ENCODE peak calls at places on chromosomes 13 and 19, in ten cellular contexts. M, S, F, X, Y, W, C, R, K and T are unnamed samples. For H3K36me3, the result is how much of the 10 kb centered on the place peaks cover.

GRCh38 chr19:4057913-4058695 is 8.6 kb downstream of the ZBTB7A start:
- DNase-seq in M (no peak), S (peak), F (peak), X (peak), Y (peak), W (peak), C (peak), R (peak), K (peak), T (peak)

GRCh38 chr13:42860485-42860884 is 79.1 kb downstream of the FAM216B start:
- DNase-seq in M (no peak), S (no peak), F (no peak), X (no peak), Y (no peak), W (no peak), C (no peak), R (no peak), K (no peak), T (no peak)

GRCh38 chr19:55406869-55407624 is 541 bp downstream of the UBE2S start:
- DNase-seq in M (peak), S (no peak), F (peak), X (no peak), Y (no peak), W (no peak), C (no peak), R (peak), K (peak), T (no peak)

GRCh38 chr13:114315074-114315785 is 927 bp downstream of the CHAMP1 start:
- DNase-seq in M (no peak), S (no peak), F (no peak), X (no peak), Y (no peak), W (no peak), C (no peak), R (no peak), K (no peak), T (no peak)

GRCh38 chr13:110001622-110002275 is 215.4 kb upstream of the IRS2 start:
- DNase-seq in M (no peak), S (no peak), F (peak), X (no peak), Y (no peak), W (peak), C (no peak), R (peak), K (no peak), T (no peak)

GRCh38 chr13:95201814-95202521 is 99.3 kb downstream of the ABCC4 start:
- DNase-seq in M (no peak), S (no peak), F (peak), X (no peak), Y (no peak), W (no peak), C (no peak), R (peak), K (no peak), T (no peak)

GRCh38 chr19:49301165-49301865 is 23.7 kb downstream of the SLC6A16 start:
- DNase-seq in M (peak), S (peak), F (peak), X (peak), Y (peak), W (peak), C (peak), R (peak), K (peak), T (no peak)

GRCh38 chr13:44649118-44649455 is 73.0 kb upstream of the TSC22D1 start:
- DNase-seq in M (peak), S (no peak), F (no peak), X (no peak), Y (no peak), W (no peak), C (no peak), R (no peak), K (no peak), T (no peak)

GRCh38 chr13:73290844-73291243 is 232.0 kb downstream of the KLF5 start:
- DNase-seq in M (no peak), S (no peak), F (no peak), X (no peak), Y (no peak), W (no peak), C (no peak), R (no peak), K (no peak), T (no peak)

GRCh38 chr13:35927554-35927953 is 203.6 kb downstream of the DCLK1 start:
- DNase-seq in M (no peak), S (no peak), F (peak), X (no peak), Y (no peak), W (no peak), C (peak), R (peak), K (no peak), T (no peak)

GRCh38 chr19:3573858-3574637 is 1.3 kb downstream of the HMG20B start:
- DNase-seq in M (peak), S (peak), F (peak), X (peak), Y (peak), W (peak), C (peak), R (peak), K (peak), T (peak)

GRCh38 chr19:49862411-49863253 is 4.7 kb downstream of the PNKP start:
- DNase-seq in M (peak), S (no peak), F (no peak), X (peak), Y (no peak), W (no peak), C (no peak), R (no peak), K (no peak), T (no peak)

GRCh38 chr19:18955042-18955441 is 14.0 kb upstream of the HOMER3 start:
- DNase-seq in M (no peak), S (no peak), F (no peak), X (no peak), Y (no peak), W (no peak), C (no peak), R (no peak), K (no peak), T (no peak)

GRCh38 chr13:103218253-103218652 is 152.0 kb upstream of the SLC10A2 start:
- DNase-seq in M (no peak), S (no peak), F (peak), X (no peak), Y (no peak), W (peak), C (no peak), R (no peak), K (no peak), T (no peak)

GRCh38 chr13:98460519-98460918 is 116.4 kb downstream of the STK24 start:
- DNase-seq in M (no peak), S (no peak), F (no peak), X (no peak), Y (no peak), W (no peak), C (no peak), R (no peak), K (no peak), T (peak)

GRCh38 chr13:101785858-101786257 is 333.4 kb downstream of the ITGBL1 start:
- DNase-seq in M (peak), S (no peak), F (peak), X (peak), Y (peak), W (peak), C (no peak), R (no peak), K (no peak), T (no peak)

GRCh38 chr13:98672947-98673545 is 79.4 kb downstream of the SLC15A1 start:
- DNase-seq in M (peak), S (peak), F (peak), X (peak), Y (peak), W (peak), C (no peak), R (peak), K (peak), T (no peak)

GRCh38 chr19:35756373-35757230 is at the start of gene HSPB6:
- DNase-seq in M (peak), S (no peak), F (peak), X (no peak), Y (peak), W (no peak), C (no peak), R (peak), K (peak), T (no peak)

GRCh38 chr13:95956589-95957148 is 96.5 kb downstream of the UGGT2 start:
- DNase-seq in M (no peak), S (no peak), F (peak), X (no peak), Y (no peak), W (no peak), C (no peak), R (peak), K (no peak), T (no peak)

GRCh38 chr13:24355103-24355502 is 45.7 kb downstream of the C1QTNF9 start:
- DNase-seq in M (no peak), S (no peak), F (no peak), X (no peak), Y (no peak), W (no peak), C (no peak), R (no peak), K (no peak), T (no peak)

GRCh38 chr13:109816979-109817275 is 30.5 kb upstream of the IRS2 start:
- DNase-seq in M (no peak), S (no peak), F (peak), X (no peak), Y (no peak), W (peak), C (no peak), R (peak), K (no peak), T (peak)

GRCh38 chr19:46844067-46844489 is 6.6 kb downstream of the AP2S1 start:
- DNase-seq in M (no peak), S (no peak), F (no peak), X (no peak), Y (no peak), W (no peak), C (no peak), R (peak), K (no peak), T (no peak)

GRCh38 chr13:110341445-110342247 is 34.6 kb downstream of the COL4A2 start:
- DNase-seq in M (no peak), S (no peak), F (peak), X (peak), Y (peak), W (no peak), C (no peak), R (peak), K (no peak), T (no peak)

GRCh38 chr13:102405499-102406079 is 3.7 kb upstream of the FGF14 start:
- DNase-seq in M (peak), S (no peak), F (peak), X (no peak), Y (no peak), W (peak), C (no peak), R (no peak), K (no peak), T (no peak)

GRCh38 chr19:12867120-12868099 is 13.8 kb downstream of the DNASE2 start:
- DNase-seq in M (peak), S (peak), F (peak), X (no peak), Y (peak), W (no peak), C (no peak), R (peak), K (peak), T (no peak)

GRCh38 chr13:37136187-37136586 is 30.7 kb upstream of the CSNK1A1L start:
- DNase-seq in M (no peak), S (no peak), F (no peak), X (no peak), Y (no peak), W (no peak), C (no peak), R (no peak), K (no peak), T (no peak)

GRCh38 chr13:81916471-81916870 is 1575.5 kb upstream of the SPRY2 start:
- DNase-seq in M (no peak), S (no peak), F (no peak), X (no peak), Y (no peak), W (peak), C (no peak), R (no peak), K (no peak), T (no peak)

GRCh38 chr19:47256688-47257410 is 524 bp downstream of the CCDC9 start:
- DNase-seq in M (peak), S (peak), F (peak), X (peak), Y (peak), W (peak), C (peak), R (peak), K (peak), T (peak)

GRCh38 chr19:46218160-46218559 is 11.4 kb upstream of the IGFL1 start:
- DNase-seq in M (peak), S (no peak), F (peak), X (no peak), Y (no peak), W (peak), C (no peak), R (peak), K (no peak), T (no peak)

GRCh38 chr13:105778196-105778595 is 757.3 kb downstream of the EFNB2 start:
- DNase-seq in M (no peak), S (no peak), F (peak), X (no peak), Y (no peak), W (no peak), C (no peak), R (peak), K (no peak), T (no peak)

GRCh38 chr13:79409828-79410227 is 3.8 kb upstream of the RBM26 start:
- DNase-seq in M (no peak), S (no peak), F (no peak), X (no peak), Y (no peak), W (no peak), C (no peak), R (no peak), K (no peak), T (no peak)

GRCh38 chr13:51950722-51951121 is 60.5 kb downstream of the ATP7B start:
- DNase-seq in M (no peak), S (no peak), F (no peak), X (no peak), Y (no peak), W (no peak), C (no peak), R (peak), K (no peak), T (no peak)

GRCh38 chr13:94280357-94280756 is 199.1 kb downstream of the DCT start:
- DNase-seq in M (no peak), S (no peak), F (no peak), X (no peak), Y (no peak), W (no peak), C (no peak), R (no peak), K (no peak), T (no peak)

GRCh38 chr13:98217597-98217996 is 40.5 kb upstream of the RNF113B start:
- DNase-seq in M (no peak), S (no peak), F (no peak), X (no peak), Y (no peak), W (no peak), C (no peak), R (no peak), K (no peak), T (no peak)

GRCh38 chr19:39212377-39212742 is 8.3 kb upstream of the SYCN start:
- DNase-seq in M (peak), S (peak), F (peak), X (peak), Y (no peak), W (peak), C (no peak), R (peak), K (peak), T (no peak)

DNA sequence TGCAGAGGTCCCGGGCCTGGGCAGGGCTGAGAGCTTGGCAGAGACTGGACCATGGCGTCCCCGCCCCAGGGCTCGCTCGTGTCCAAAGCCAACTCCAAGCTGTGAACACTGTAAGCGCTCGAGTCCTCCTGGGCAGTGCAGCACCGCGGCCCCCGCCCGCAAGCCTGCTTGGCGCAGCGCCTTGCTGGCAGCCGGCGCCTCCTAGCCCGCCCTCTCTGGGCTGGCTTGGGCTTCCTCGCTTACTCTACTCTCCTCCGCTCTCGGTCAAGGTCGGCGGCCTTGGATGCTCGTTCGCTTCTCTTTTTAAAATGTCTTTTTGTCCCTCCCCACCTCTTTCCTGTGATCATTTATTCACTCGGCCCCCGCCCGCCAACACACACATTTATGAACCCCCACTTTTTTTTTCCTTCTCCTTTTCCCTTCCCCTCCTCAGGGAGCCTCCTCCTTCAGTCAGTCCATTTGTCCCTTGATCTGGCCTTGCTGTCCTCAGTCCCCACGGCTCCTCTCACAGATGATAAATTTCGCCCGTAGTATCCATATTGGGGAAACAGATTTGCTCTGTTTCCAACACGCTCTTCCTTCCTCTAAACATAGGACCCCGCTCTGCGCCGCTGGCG is 1.9 kb downstream of the GSX1 start:
- DNase-seq in M (no peak), S (no peak), F (no peak), X (no peak), Y (no peak), W (no peak), C (no peak), R (no peak), K (no peak), T (no peak)
- H3K4me3 ChIP-seq in M (no peak), S (no peak), F (no peak), X (no peak), Y (no peak), W (no peak), C (no peak), R (no peak), K (no peak), T (no peak)

GRCh38 chr13:33069365-33069764 is 53.1 kb downstream of the KL start:
- DNase-seq in M (no peak), S (no peak), F (peak), X (no peak), Y (no peak), W (peak), C (no peak), R (no peak), K (no peak), T (no peak)
- TF ChIP-seq CTCF in M (peak), S (no peak), F (peak), X (peak), Y (peak), W (peak), C (no peak), R (peak), K (no peak), T (peak)

GRCh38 chr19:618674-619285 is 14.6 kb downstream of the POLRMT start:
- DNase-seq in M (no peak), S (no peak), F (no peak), X (no peak), Y (no peak), W (no peak), C (no peak), R (no peak), K (no peak), T (no peak)
- H3K36me3 ChIP-seq in M (under half), S (under half), F (under half), X (half or more), Y (under half), W (under half), C (under half), R (under half), K (under half), T (under half)

GRCh38 chr19:17487240-17488121 is 17.2 kb downstream of the SLC27A1 start:
- DNase-seq in M (no peak), S (no peak), F (no peak), X (no peak), Y (no peak), W (no peak), C (no peak), R (no peak), K (no peak), T (no peak)

GRCh38 chr19:17486545-17486944 is 16.2 kb downstream of the SLC27A1 start:
- DNase-seq in M (no peak), S (no peak), F (no peak), X (no peak), Y (no peak), W (no peak), C (no peak), R (no peak), K (no peak), T (no peak)

GRCh38 chr19:17490411-17490810 is 20.1 kb downstream of the SLC27A1 start:
- DNase-seq in M (no peak), S (peak), F (no peak), X (no peak), Y (no peak), W (no peak), C (no peak), R (no peak), K (no peak), T (no peak)

GRCh38 chr19:17489392-17490030 is 19.2 kb downstream of the SLC27A1 start:
- DNase-seq in M (no peak), S (no peak), F (no peak), X (no peak), Y (no peak), W (no peak), C (no peak), R (no peak), K (no peak), T (no peak)

DNA sequence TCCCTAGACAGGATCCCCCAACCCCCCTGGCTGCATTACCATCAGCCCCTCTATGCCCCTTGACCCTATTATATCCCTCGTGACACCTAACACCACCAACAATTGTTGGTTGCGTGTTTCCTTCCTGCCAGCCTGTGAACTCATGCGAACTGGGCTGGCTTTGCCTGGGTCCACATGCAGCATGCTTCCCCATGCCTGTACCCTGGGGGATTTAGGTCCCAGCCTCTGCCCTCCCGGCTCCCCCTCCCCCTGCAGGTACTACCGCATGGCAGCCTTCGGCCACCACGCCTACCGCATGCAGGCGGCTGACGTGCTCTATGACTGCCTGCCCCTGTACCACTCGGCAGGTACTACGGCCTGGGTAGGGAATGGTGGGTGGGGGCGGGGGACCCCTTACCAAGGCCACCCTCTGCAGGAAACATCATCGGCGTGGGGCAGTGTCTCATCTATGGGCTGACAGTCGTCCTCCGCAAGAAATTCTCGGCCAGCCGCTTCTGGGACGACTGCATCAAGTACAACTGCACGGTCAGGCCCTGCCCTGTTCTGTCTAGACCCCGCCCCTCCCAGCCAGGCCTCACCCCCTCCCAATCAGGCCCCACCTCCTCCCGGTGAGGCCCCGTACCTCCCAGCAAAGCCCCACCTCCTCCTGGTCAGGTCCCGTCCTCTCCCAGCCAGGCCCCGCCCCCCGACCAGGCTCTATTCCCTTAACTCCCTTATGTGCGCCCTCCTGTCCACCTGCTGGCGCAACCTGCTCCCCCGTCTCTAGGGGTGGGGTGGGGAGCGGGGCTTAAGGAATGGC is 18.5 kb downstream of the SLC27A1 start:
- DNase-seq in M (peak), S (peak), F (peak), X (peak), Y (peak), W (peak), C (no peak), R (peak), K (peak), T (no peak)
- H3K4me3 ChIP-seq in M (peak), S (peak), F (no peak), X (no peak), Y (no peak), W (peak), C (peak), R (peak), K (peak), T (no peak)

DNA sequence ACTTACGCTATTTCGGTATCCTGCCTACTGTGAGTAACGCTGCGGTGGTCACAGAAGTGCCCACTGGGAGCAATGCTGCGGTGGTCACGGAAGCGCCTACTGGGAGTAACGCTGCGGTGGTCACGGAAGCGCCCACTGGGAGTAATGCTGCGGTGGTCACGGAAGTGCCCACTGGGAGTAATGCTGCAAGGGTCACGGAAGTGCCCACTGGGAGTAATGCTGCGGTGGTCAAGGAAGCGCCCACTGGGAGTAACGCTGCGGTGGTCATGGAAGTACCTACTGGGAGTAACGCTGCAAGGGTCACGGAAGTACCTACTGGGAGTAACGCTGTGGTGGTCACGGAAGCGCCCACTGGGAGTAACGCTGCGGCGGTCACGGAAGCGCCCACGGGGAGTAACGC is 52.1 kb upstream of the SOX1 start:
- DNase-seq in M (no peak), S (no peak), F (no peak), X (no peak), Y (no peak), W (no peak), C (no peak), R (peak), K (no peak), T (no peak)
- TF ChIP-seq CTCF in M (no peak), S (no peak), F (no peak), X (no peak), Y (no peak), W (no peak), C (no peak), R (no peak), K (no peak), T (no peak)